ENCODE peak calls at places on chromosomes 12 and 14, in ten cellular contexts. I is H54, Y is A549, X is neuronal stem cell, H is left ventricle myocardium inferior, E is HCEC 1CT, Z is SW480, T is H7, D is fibroblast of pulmonary artery, L is cardiac fibroblast. A is an unnamed sample.
A peak's percentile ranks its signal among the peaks of the same experiment; 100 is the strongest.

GRCh38 chr14:100408350-100409015 is 85.3 kb downstream of the SLC25A47 start:
- DNase-seq in I (peak; percentile 64), Y (peak; percentile 80), X (no peak), H (no peak), E (peak; percentile 77), Z (no peak), T (no peak), D (peak; percentile 79), L (peak; percentile 86), A (no peak)

GRCh38 chr12:85329913-85330312 is 49.9 kb downstream of the ALX1 start:
- DNase-seq in I (no peak), Y (no peak), X (no peak), H (no peak), E (no peak), Z (no peak), T (no peak), D (no peak), L (no peak), A (no peak)

GRCh38 chr14:67400434-67400833 is 11.5 kb downstream of the PLEK2 start:
- DNase-seq in I (no peak), Y (no peak), X (no peak), H (no peak), E (no peak), Z (no peak), T (no peak), D (no peak), L (no peak), A (no peak)

GRCh38 chr14:104112113-104112505 is 26.3 kb upstream of the KIF26A start:
- DNase-seq in I (no peak), Y (no peak), X (no peak), H (peak; percentile 4), E (no peak), Z (no peak), T (no peak), D (no peak), L (no peak), A (no peak)

GRCh38 chr14:90523544-90523943 is 126.7 kb downstream of the CALM1 start:
- DNase-seq in I (peak; percentile 91), Y (no peak), X (no peak), H (no peak), E (peak; percentile 32), Z (no peak), T (no peak), D (peak; percentile 47), L (peak; percentile 46), A (no peak)

GRCh38 chr12:106031736-106032135 is 107.0 kb downstream of the NUAK1 start:
- DNase-seq in I (no peak), Y (no peak), X (no peak), H (no peak), E (no peak), Z (no peak), T (no peak), D (no peak), L (no peak), A (peak; percentile 47)

GRCh38 chr12:67430708-67431335 is 161.7 kb downstream of the CAND1 start:
- DNase-seq in I (no peak), Y (no peak), X (no peak), H (peak; percentile 74), E (no peak), Z (no peak), T (peak; percentile 9), D (peak; percentile 50), L (peak; percentile 73), A (no peak)

GRCh38 chr12:10366875-10367274 is 23.0 kb downstream of the KLRK1 start:
- DNase-seq in I (no peak), Y (no peak), X (no peak), H (no peak), E (peak; percentile 75), Z (peak; percentile 69), T (no peak), D (peak; percentile 55), L (peak; percentile 66), A (no peak)

GRCh38 chr12:114711689-114712152 is 27.7 kb upstream of the TBX3 start:
- DNase-seq in I (no peak), Y (no peak), X (no peak), H (no peak), E (no peak), Z (no peak), T (peak; percentile 35), D (no peak), L (no peak), A (no peak)

GRCh38 chr12:76420221-76420620 is 72.0 kb upstream of the BBS10 start:
- DNase-seq in I (no peak), Y (no peak), X (no peak), H (no peak), E (no peak), Z (no peak), T (no peak), D (no peak), L (no peak), A (no peak)

GRCh38 chr12:98470469-98471082 is 44.8 kb upstream of the TMPO start:
- DNase-seq in I (no peak), Y (no peak), X (no peak), H (no peak), E (no peak), Z (no peak), T (no peak), D (no peak), L (no peak), A (no peak)

A was measured in HAP-1.